ENCODE peak calls at places on chromosomes 5 and 9, in six cellular contexts. G is CD4-positive, alpha-beta T cell; O is choroid plexus epithelial cell; H is GM20000; S is sigmoid colon; A is IMR-90. I is an unnamed sample.

GRCh38 chr9:120236596-120236995 is 343.4 kb downstream of the CDK5RAP2 start:
- DNase-seq in G (no peak), O (no peak), H (no peak), S (no peak), A (no peak), I (no peak)

GRCh38 chr5:26894719-26895263 is 143.6 kb downstream of the CDH9 start:
- DNase-seq in G (no peak), O (peak; percentile 56), H (no peak), S (no peak), A (no peak), I (no peak)

GRCh38 chr9:111700776-111701175 is 39.4 kb downstream of the GNG10 start:
- DNase-seq in G (no peak), O (no peak), H (no peak), S (no peak), A (no peak), I (no peak)

GRCh38 chr5:157581870-157582269 is 6.3 kb upstream of the ADAM19 start:
- DNase-seq in G (no peak), O (no peak), H (no peak), S (no peak), A (no peak), I (no peak)

GRCh38 chr5:83551826-83552225 is 80.3 kb downstream of the VCAN start:
- DNase-seq in G (no peak), O (peak; percentile 42), H (no peak), S (no peak), A (peak; percentile 92), I (no peak)

GRCh38 chr5:64972591-64972990 is 203.9 kb downstream of the CWC27 start:
- DNase-seq in G (no peak), O (peak; percentile 5), H (no peak), S (no peak), A (peak; percentile 26), I (no peak)

GRCh38 chr9:116501871-116502270 is 185.2 kb upstream of the TRIM32 start:
- DNase-seq in G (no peak), O (peak; percentile 53), H (no peak), S (no peak), A (peak; percentile 59), I (no peak)

GRCh38 chr5:155872801-155873200 is 454.2 kb upstream of the SGCD start:
- DNase-seq in G (no peak), O (no peak), H (no peak), S (no peak), A (peak; percentile 3), I (no peak)

GRCh38 chr9:77997611-77998349 is 33.8 kb downstream of the GNAQ start:
- DNase-seq in G (no peak), O (peak; percentile 57), H (no peak), S (peak; percentile 70), A (peak; percentile 34), I (no peak)

GRCh38 chr9:99173570-99174504 is 47.9 kb downstream of the ALG2 start:
- DNase-seq in G (no peak), O (no peak), H (peak; percentile 34), S (no peak), A (no peak), I (no peak)

GRCh38 chr9:96217756-96218693 is 84.0 kb downstream of the HSD17B3 start:
- DNase-seq in G (peak; percentile 66), O (peak; percentile 74), H (peak; percentile 94), S (peak; percentile 79), A (peak; percentile 30), I (peak; percentile 86)

GRCh38 chr5:84016090-84016489 is 295.4 kb upstream of the HAPLN1 start:
- DNase-seq in G (no peak), O (peak; percentile 27), H (no peak), S (no peak), A (peak; percentile 65), I (no peak)

GRCh38 chr5:95178046-95178651 is 106.7 kb downstream of the MCTP1 start:
- DNase-seq in G (no peak), O (peak; percentile 82), H (no peak), S (no peak), A (no peak), I (no peak)

GRCh38 chr5:2030131-2030530 is 147.4 kb upstream of the IRX4 start:
- DNase-seq in G (no peak), O (no peak), H (no peak), S (no peak), A (no peak), I (no peak)

GRCh38 chr9:72412483-72413040 is 47.6 kb upstream of the ZFAND5 start:
- DNase-seq in G (no peak), O (no peak), H (no peak), S (no peak), A (no peak), I (no peak)

GRCh38 chr5:143896981-143897380 is 85.0 kb downstream of the HMHB1 start:
- DNase-seq in G (no peak), O (peak; percentile 80), H (no peak), S (no peak), A (peak; percentile 81), I (no peak)

GRCh38 chr5:109041319-109041718 is 293.6 kb downstream of the FER start:
- DNase-seq in G (no peak), O (no peak), H (no peak), S (no peak), A (no peak), I (no peak)

GRCh38 chr9:82152181-82152580 is 163.6 kb downstream of the SPATA31D1 start:
- DNase-seq in G (no peak), O (peak; percentile 64), H (no peak), S (no peak), A (peak; percentile 84), I (no peak)

GRCh38 chr9:70160672-70161413 is 97.9 kb upstream of the SMC5 start:
- DNase-seq in G (no peak), O (no peak), H (no peak), S (no peak), A (peak; percentile 46), I (no peak)

GRCh38 chr9:13568851-13569618 is 289.5 kb upstream of the MPDZ start:
- DNase-seq in G (no peak), O (no peak), H (no peak), S (peak; percentile 58), A (no peak), I (no peak)

GRCh38 chr5:160643588-160643987 is 208.4 kb downstream of the ATP10B start:
- DNase-seq in G (no peak), O (no peak), H (no peak), S (no peak), A (no peak), I (no peak)

GRCh38 chr5:96668725-96669124 is 6.5 kb downstream of the CAST start:
- DNase-seq in G (no peak), O (no peak), H (no peak), S (no peak), A (no peak), I (peak; percentile 72)

GRCh38 chr5:108278285-108279240 is 103.3 kb downstream of the FBXL17 start:
- DNase-seq in G (no peak), O (no peak), H (no peak), S (peak; percentile 65), A (no peak), I (peak; percentile 30)

GRCh38 chr5:111672126-111672525 is 84.9 kb downstream of the NREP start:
- DNase-seq in G (no peak), O (no peak), H (no peak), S (no peak), A (no peak), I (no peak)

GRCh38 chr5:111667128-111667756 is 89.8 kb downstream of the NREP start:
- DNase-seq in G (no peak), O (no peak), H (peak; percentile 6), S (no peak), A (no peak), I (no peak)

GRCh38 chr5:111668713-111669112 is 88.3 kb downstream of the NREP start:
- DNase-seq in G (no peak), O (peak; percentile 9), H (no peak), S (no peak), A (peak; percentile 57), I (no peak)

GRCh38 chr5:111673896-111674626 is 82.9 kb downstream of the NREP start:
- DNase-seq in G (no peak), O (no peak), H (no peak), S (no peak), A (no peak), I (no peak)

DNA sequence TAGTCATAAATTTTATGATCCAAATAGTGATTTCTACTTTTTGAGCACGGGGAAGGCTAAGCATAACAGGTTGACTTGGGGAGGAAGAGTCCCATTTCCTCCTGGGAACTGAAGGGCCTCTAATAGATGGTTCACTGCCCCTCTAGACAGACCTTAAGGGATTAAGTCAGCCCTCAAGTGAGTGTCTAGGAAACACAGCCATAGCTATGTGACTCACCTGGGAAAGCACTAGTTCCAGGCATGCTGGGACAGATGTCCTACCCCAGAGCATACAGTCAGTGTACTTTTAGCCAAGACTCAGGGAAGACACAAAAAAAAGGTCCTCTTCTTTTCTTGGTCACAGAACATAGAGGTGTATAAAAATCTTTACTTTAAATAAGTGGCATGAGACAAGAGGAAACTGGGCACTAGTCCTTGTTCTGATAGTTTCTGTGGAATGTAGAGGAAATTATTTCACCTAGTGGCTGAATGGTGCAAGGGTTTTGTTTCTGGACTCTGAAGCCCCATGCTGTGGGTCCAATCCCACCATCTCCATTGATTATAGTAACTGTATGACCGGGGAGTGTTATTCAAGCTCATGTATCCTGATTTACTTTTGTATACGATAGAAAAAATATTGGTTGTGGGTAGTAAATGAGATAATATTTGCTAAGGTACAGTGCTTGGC is 86.0 kb downstream of the NREP start:
- DNase-seq in G (no peak), O (peak; percentile 9), H (no peak), S (no peak), A (peak; percentile 30), I (no peak)
- TF ChIP-seq CTCF in G (no peak), O (peak; percentile 27), H (no peak), S (no peak), A (peak; percentile 11), I (no peak)

DNA sequence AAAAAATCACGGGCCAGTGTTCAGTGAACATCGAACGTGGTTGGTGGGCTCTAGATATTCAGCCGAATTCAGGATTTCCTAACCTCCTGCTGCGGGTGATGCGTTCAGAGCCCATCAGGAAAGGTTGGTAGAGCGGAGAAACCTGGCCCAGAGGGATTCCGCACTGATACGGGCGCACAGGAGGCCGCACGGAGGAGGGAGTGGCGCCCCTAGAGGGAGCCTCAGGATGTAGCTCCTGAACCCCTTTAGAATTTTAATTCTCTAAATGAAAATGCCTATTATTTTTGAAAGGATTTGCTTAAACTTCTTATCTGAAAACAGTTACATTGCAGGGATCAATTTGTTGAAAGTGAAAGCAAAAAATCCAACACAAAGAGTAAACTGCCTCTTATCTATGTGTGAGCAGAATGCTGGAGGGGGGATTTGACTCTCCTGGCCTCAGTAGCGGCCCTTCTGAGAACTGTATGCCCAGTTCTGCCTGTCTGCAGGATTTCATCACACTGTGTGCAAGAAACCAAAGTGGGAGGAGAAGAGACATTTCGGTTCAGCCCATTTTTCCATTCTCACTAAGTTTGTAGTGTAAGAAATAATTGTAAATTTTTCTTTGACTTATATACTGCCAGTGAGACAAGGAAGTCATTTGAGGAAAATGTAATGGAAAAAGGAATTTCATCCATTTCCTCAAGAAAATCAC is 75.9 kb downstream of the TENT4A start:
- DNase-seq in G (no peak), O (no peak), H (no peak), S (no peak), A (no peak), I (no peak)
- TF ChIP-seq CTCF in G (no peak), O (no peak), H (no peak), S (no peak), A (peak; percentile 12), I (no peak)

GRCh38 chr9:121286973-121287721 is 19.2 kb downstream of the GSN start:
- DNase-seq in G (no peak), O (peak; percentile 94), H (no peak), S (peak; percentile 94), A (peak; percentile 95), I (peak; percentile 82)
- TF ChIP-seq CTCF in G (no peak), O (peak; percentile 36), H (no peak), S (no peak), A (peak; percentile 11), I (no peak)

GRCh38 chr9:93427655-93428379 is 23.7 kb upstream of the FAM120A start:
- DNase-seq in G (no peak), O (no peak), H (no peak), S (no peak), A (no peak), I (peak; percentile 70)
- TF ChIP-seq CTCF in G (no peak), O (peak; percentile 30), H (peak; percentile 8), S (no peak), A (no peak), I (no peak)

I was measured in mucosa of descending colon.